ENCODE peak calls at places on chromosomes 13 and 19, in nine cellular contexts. K, E, T, D, X, Q, C, S and Z are unnamed samples.

GRCh38 chr19:56369886-56370676 is 23.3 kb downstream of the ZNF582 start:
- DNase-seq in X (no peak), T (no peak), C (no peak), K (no peak), E (no peak), S (no peak), D (no peak), Q (no peak), Z (no peak)

GRCh38 chr19:10568444-10568825 is 344 bp downstream of the CDKN2D start:
- DNase-seq in C (no peak), S (no peak), K (peak), T (peak), D (no peak), X (no peak), Q (no peak), E (peak), Z (peak)

GRCh38 chr13:107562222-107562621 is 653.1 kb downstream of the LIG4 start:
- DNase-seq in E (no peak), S (no peak), Q (no peak), X (no peak), C (no peak), D (no peak), T (no peak), K (no peak), Z (no peak)

GRCh38 chr19:54248016-54248601 is 5.5 kb upstream of the LILRA6 start:
- DNase-seq in T (no peak), E (no peak), K (no peak), S (no peak), X (no peak), D (no peak), C (peak), Q (no peak), Z (peak)

GRCh38 chr13:19836472-19836871 is 27.0 kb downstream of the ZMYM5 start:
- DNase-seq in K (peak), X (no peak), Q (no peak), E (no peak), D (no peak), C (peak), T (no peak), S (no peak), Z (no peak)

GRCh38 chr13:92317066-92317465 is 909.5 kb upstream of the GPC6 start:
- DNase-seq in X (no peak), K (no peak), D (no peak), S (no peak), Q (no peak), E (no peak), C (peak), T (no peak), Z (no peak)

GRCh38 chr13:38686635-38687245 is at the start of gene FREM2:
- DNase-seq in X (peak), E (peak), S (no peak), C (peak), D (peak), T (no peak), Q (no peak), K (peak), Z (no peak)

GRCh38 chr19:53132231-53132991 is at the start of gene ZNF415:
- DNase-seq in K (peak), C (peak), E (peak), D (peak), X (peak), S (peak), Q (no peak), T (peak), Z (peak)

GRCh38 chr19:489418-490196 is 6.7 kb upstream of the MADCAM1 start:
- DNase-seq in Q (no peak), S (no peak), T (no peak), X (no peak), C (peak), D (peak), E (peak), K (no peak), Z (no peak)

GRCh38 chr13:39870197-39870746 is 214.8 kb downstream of the COG6 start:
- DNase-seq in D (no peak), E (no peak), T (no peak), S (no peak), C (no peak), K (no peak), X (no peak), Q (no peak), Z (no peak)

GRCh38 chr13:23081246-23081645 is 99.5 kb upstream of the SGCG start:
- DNase-seq in D (no peak), Q (no peak), T (no peak), K (no peak), S (no peak), E (no peak), X (no peak), C (no peak), Z (no peak)

GRCh38 chr19:33409906-33410685 is 36.6 kb downstream of the CEBPG start:
- DNase-seq in T (no peak), S (no peak), X (no peak), C (no peak), Q (no peak), D (no peak), E (no peak), K (no peak), Z (no peak)

GRCh38 chr19:37078717-37079032 is 442 bp downstream of the ZNF420 start:
- DNase-seq in C (no peak), Q (no peak), S (no peak), T (no peak), K (no peak), E (no peak), D (no peak), X (no peak), Z (no peak)

GRCh38 chr19:57946316-57946715 is 1.2 kb downstream of the ZNF256 start:
- DNase-seq in D (no peak), T (no peak), K (no peak), Q (no peak), C (no peak), X (no peak), E (no peak), S (no peak), Z (no peak)

GRCh38 chr13:113816248-113816924 is 47.5 kb downstream of the GAS6 start:
- DNase-seq in D (no peak), S (no peak), C (no peak), X (no peak), K (no peak), Q (no peak), E (no peak), T (no peak), Z (no peak)

GRCh38 chr19:7236153-7236552 is 58.1 kb downstream of the INSR start:
- DNase-seq in X (no peak), E (no peak), S (no peak), T (no peak), K (peak), D (no peak), Q (no peak), C (no peak), Z (no peak)

GRCh38 chr19:7849631-7850428 is 19.8 kb downstream of the EVI5L start:
- DNase-seq in T (no peak), X (no peak), D (no peak), Q (no peak), S (no peak), C (no peak), E (no peak), K (peak), Z (no peak)

GRCh38 chr13:101915333-101915732 is 462.9 kb downstream of the ITGBL1 start:
- DNase-seq in Q (no peak), X (no peak), T (no peak), K (no peak), D (peak), S (no peak), E (no peak), C (no peak), Z (no peak)

GRCh38 chr13:102286326-102286725 is 115.5 kb downstream of the FGF14 start:
- DNase-seq in T (no peak), Q (no peak), E (no peak), K (peak), C (peak), X (no peak), D (no peak), S (peak), Z (no peak)

GRCh38 chr13:43057653-43058317 is 34.4 kb downstream of the DNAJC15 start:
- DNase-seq in X (no peak), C (peak), Q (no peak), D (peak), T (no peak), S (no peak), K (no peak), E (no peak), Z (no peak)

GRCh38 chr19:6213696-6214585 is 65.8 kb downstream of the MLLT1 start:
- DNase-seq in D (no peak), X (no peak), Q (no peak), E (no peak), C (no peak), T (no peak), K (no peak), S (no peak), Z (no peak)

GRCh38 chr13:60590775-60591174 is 193.8 kb downstream of the TDRD3 start:
- DNase-seq in D (no peak), X (no peak), T (no peak), K (no peak), E (no peak), C (no peak), S (no peak), Q (no peak), Z (no peak)

GRCh38 chr13:36332986-36333385 is 13.2 kb downstream of the SPART start:
- DNase-seq in C (peak), K (peak), E (no peak), X (no peak), Q (no peak), S (no peak), D (no peak), T (no peak), Z (no peak)

GRCh38 chr13:71867101-71867814 is at the start of gene DACH1:
- DNase-seq in E (peak), C (peak), K (peak), T (peak), D (peak), S (no peak), Q (peak), X (peak), Z (peak)

GRCh38 chr13:109345433-109345941 is 440.9 kb downstream of the IRS2 start:
- DNase-seq in X (no peak), E (no peak), D (no peak), S (peak), C (peak), Q (no peak), K (peak), T (no peak), Z (no peak)

GRCh38 chr13:80012281-80012680 is 328.6 kb downstream of the SPRY2 start:
- DNase-seq in S (no peak), K (peak), E (no peak), X (no peak), D (no peak), T (no peak), C (no peak), Q (no peak), Z (no peak)

GRCh38 chr13:105904034-105904742 is 631.3 kb downstream of the EFNB2 start:
- DNase-seq in X (no peak), C (no peak), S (no peak), T (no peak), Q (no peak), K (peak), D (no peak), E (no peak), Z (no peak)

GRCh38 chr13:105907319-105908019 is 628.0 kb downstream of the EFNB2 start:
- DNase-seq in X (no peak), E (no peak), Q (no peak), D (no peak), K (no peak), S (no peak), C (no peak), T (no peak), Z (no peak)

GRCh38 chr13:105908581-105908980 is 626.9 kb downstream of the EFNB2 start:
- DNase-seq in E (no peak), C (no peak), S (no peak), D (no peak), K (no peak), Q (no peak), X (no peak), T (no peak), Z (no peak)
- H3K4me3 ChIP-seq in E (no peak), C (no peak), S (no peak), D (no peak), K (no peak), Q (no peak), X (no peak), T (no peak), Z (no peak)

DNA sequence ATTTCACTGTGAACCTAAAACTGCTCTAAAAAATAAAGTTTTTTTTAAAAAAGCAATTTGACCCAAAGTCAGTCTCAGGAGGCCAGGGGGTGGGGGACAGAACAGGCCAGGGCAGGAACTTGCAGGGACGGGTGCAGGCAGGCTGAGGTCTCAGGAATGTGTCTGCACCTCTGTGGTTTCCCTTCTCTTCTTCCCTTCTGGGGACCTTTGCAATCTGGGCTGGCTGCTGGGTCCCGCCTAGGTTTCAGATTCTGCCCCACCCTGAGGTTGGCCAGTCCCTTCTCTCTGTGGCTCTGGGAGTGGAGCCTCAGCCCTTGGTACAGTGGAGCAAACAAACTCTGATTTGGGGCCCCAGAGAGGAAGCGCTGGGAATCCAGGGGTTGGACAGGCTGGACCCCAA is 5.3 kb upstream of the F2RL3 start:
- DNase-seq in E (no peak), Q (no peak), T (no peak), X (no peak), K (peak), D (no peak), S (no peak), C (no peak), Z (no peak)
- H3K4me3 ChIP-seq in E (no peak), Q (no peak), T (no peak), X (no peak), K (no peak), D (no peak), S (no peak), C (no peak), Z (no peak)

DNA sequence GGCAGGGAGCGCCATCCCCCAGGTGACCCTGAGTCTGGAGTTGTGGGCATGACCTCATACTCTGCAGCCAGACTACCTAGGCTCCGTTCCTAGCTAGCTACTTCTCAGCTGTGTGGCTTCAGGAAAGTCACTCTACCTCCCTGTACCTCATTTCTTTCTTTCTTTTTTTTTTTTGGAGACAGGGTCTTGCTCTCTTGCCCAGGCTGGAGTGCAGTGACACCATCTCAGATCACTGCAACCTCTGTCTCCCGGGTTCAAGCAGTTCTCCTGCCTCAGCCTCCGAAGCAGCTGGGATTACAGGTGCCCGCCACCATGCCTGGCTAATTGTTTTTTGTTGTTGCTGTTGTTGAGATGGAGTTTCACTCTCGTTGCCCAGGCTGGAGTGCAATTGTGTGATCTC is 15.0 kb downstream of the PLIN3 start:
- DNase-seq in D (no peak), X (no peak), C (no peak), Q (no peak), T (no peak), K (no peak), E (no peak), S (no peak), Z (no peak)
- H3K4me3 ChIP-seq in D (no peak), X (no peak), C (no peak), Q (no peak), T (no peak), K (no peak), E (no peak), S (no peak), Z (no peak)

DNA sequence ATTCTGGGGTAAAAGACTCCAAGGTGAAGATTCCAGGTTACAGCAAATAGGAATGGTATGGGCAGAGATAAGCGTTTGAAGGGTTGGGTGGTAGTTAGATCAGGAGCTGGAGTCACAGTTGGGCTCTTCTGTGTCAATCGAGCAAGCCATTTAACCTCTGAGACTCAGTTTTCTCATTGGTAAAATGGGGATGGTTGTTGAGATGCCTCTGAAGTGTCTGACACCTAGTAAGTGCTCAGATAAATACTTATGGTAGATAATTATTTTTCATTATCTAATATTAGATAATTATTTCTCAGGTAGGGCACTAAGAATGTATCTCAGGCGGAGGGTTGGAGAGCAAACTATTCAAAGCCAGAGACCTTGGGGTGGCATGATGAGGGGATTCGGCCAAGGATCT is 7.8 kb downstream of the LTBP4 start:
- DNase-seq in K (no peak), S (no peak), T (no peak), D (no peak), X (no peak), E (no peak), Q (no peak), C (no peak), Z (no peak)
- H3K4me3 ChIP-seq in K (peak), S (no peak), T (peak), D (peak), X (no peak), E (no peak), Q (peak), C (no peak), Z (no peak)

GRCh38 chr19:51572415-51572814 is 1.3 kb downstream of the ZNF175 start:
- DNase-seq in E (no peak), K (no peak), Q (no peak), C (peak), T (no peak), S (no peak), X (no peak), D (no peak), Z (no peak)
- H3K4me3 ChIP-seq in E (no peak), K (no peak), Q (peak), C (peak), T (peak), S (no peak), X (peak), D (peak), Z (peak)

DNA sequence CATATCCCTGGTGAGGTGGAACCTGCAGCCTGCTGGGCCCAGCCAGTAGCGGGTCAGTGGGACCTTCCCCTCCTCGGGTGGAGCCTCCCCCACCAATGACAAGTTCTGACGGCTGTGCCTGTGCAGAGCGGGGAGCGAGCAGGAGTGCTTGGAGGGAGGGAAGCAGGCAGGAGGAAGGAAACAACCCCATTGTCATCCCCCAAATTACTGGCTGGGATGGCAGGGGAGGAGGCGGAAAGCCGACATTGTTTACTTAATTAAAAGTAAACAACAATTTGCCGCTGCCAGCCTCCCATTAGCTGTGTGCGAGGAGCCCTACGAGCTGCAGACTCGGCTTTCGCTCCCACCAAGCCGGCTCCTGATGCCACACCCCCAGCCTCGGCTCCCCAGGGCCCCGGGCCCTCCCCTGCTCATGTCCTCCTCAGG is 45.5 kb downstream of the LYL1 start:
- DNase-seq in S (no peak), D (peak), C (no peak), E (no peak), K (no peak), Q (no peak), X (no peak), T (no peak), Z (no peak)
- H3K4me3 ChIP-seq in S (no peak), D (no peak), C (no peak), E (no peak), K (no peak), Q (no peak), X (no peak), T (peak), Z (no peak)

DNA sequence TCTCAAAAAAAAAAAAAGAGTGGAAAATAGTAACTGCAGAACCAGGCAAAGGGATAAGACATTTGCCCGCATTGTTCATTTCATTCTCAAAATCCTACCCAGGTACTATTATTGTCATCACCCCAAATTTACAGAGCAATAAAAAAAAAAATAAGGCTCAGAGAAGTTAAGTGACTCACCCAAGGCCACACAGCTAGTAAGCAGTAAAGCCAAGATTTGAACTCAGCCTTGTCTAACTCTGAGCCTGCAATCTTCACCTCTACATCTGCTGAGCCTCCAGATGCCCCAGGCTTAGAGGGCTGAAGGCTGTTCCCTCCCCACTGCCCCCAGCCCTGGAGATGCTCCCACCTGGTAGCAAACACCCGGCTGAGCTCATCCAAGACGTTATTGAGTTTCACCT is 61.0 kb downstream of the UNC13A start:
- DNase-seq in C (no peak), E (no peak), T (no peak), Q (no peak), X (no peak), D (no peak), K (no peak), S (no peak), Z (no peak)
- H3K4me3 ChIP-seq in C (no peak), E (no peak), T (no peak), Q (no peak), X (no peak), D (no peak), K (no peak), S (no peak), Z (no peak)

GRCh38 chr19:15289673-15290072 is 42.7 kb downstream of the BRD4 start:
- DNase-seq in S (no peak), K (no peak), D (no peak), E (no peak), Q (no peak), X (no peak), C (no peak), T (no peak), Z (no peak)

GRCh38 chr19:15291666-15292065 is 40.7 kb downstream of the BRD4 start:
- DNase-seq in T (no peak), E (no peak), C (no peak), X (no peak), S (no peak), K (peak), D (no peak), Q (no peak), Z (no peak)

GRCh38 chr19:15288146-15288963 is 44.0 kb downstream of the BRD4 start:
- DNase-seq in K (no peak), C (no peak), Q (no peak), T (no peak), D (peak), E (no peak), S (no peak), X (no peak), Z (peak)

GRCh38 chr19:15291089-15291488 is 41.2 kb downstream of the BRD4 start:
- DNase-seq in X (no peak), D (no peak), E (no peak), K (no peak), S (no peak), C (no peak), T (no peak), Q (no peak), Z (no peak)

DNA sequence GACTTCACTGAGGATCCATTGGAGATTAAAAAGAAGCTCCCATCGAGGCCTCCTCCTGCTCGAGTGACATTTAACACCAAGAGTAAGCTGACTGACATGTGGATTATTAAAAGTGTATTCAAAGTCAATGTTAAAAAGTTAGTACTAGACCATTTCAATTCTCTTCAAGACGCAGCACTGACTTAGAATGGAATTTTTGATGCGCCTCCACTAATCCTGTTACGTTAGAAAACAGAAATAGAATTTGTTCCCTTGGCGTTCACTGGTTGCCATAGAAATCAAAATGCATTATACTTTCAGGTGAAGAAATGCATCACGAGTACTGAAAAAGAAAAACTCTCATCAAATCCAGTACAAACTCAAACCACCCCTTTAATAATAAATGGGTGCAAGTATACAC is 42.2 kb downstream of the BRD4 start:
- DNase-seq in C (no peak), S (no peak), D (no peak), K (no peak), E (no peak), Q (no peak), X (no peak), T (no peak), Z (no peak)
- H3K4me3 ChIP-seq in C (no peak), S (no peak), D (no peak), K (no peak), E (no peak), Q (no peak), X (no peak), T (no peak), Z (no peak)